ENCODE peak calls at places on chromosomes 13 and 19, in eight cellular contexts. One of them, this sample, is unnamed.

GRCh38 chr19:3606690-3607289 is at the start of gene TBXA2R:
- DNase-seq in stomach: peak; percentile 64
- DNase-seq in H1: no peak
- DNase-seq in K562: peak; percentile 91
- DNase-seq in SK-N-SH: peak; percentile 96
- DNase-seq in suprapubic skin: no peak
- DNase-seq in esophagus muscularis mucosa: no peak
- DNase-seq in GM12878: no peak
- DNase-seq in this sample: peak; percentile 75

GRCh38 chr13:105997436-105998232 is 537.8 kb downstream of the EFNB2 start:
- DNase-seq in stomach: no peak
- DNase-seq in H1: no peak
- DNase-seq in K562: no peak
- DNase-seq in SK-N-SH: no peak
- DNase-seq in suprapubic skin: no peak
- DNase-seq in esophagus muscularis mucosa: no peak
- DNase-seq in GM12878: no peak
- DNase-seq in this sample: no peak

GRCh38 chr13:42099962-42100675 is 51.7 kb downstream of the DGKH start:
- DNase-seq in stomach: no peak
- DNase-seq in H1: no peak
- DNase-seq in K562: no peak
- DNase-seq in SK-N-SH: no peak
- DNase-seq in suprapubic skin: no peak
- DNase-seq in esophagus muscularis mucosa: no peak
- DNase-seq in GM12878: no peak
- DNase-seq in this sample: no peak

GRCh38 chr13:23851106-23851505 is 38.1 kb downstream of the MIPEP start:
- DNase-seq in stomach: no peak
- DNase-seq in H1: no peak
- DNase-seq in K562: no peak
- DNase-seq in SK-N-SH: no peak
- DNase-seq in suprapubic skin: no peak
- DNase-seq in esophagus muscularis mucosa: no peak
- DNase-seq in GM12878: no peak
- DNase-seq in this sample: no peak

GRCh38 chr13:113116206-113116800 is 6.3 kb upstream of the F10 start:
- DNase-seq in stomach: peak; percentile 11
- DNase-seq in H1: no peak
- DNase-seq in K562: no peak
- DNase-seq in SK-N-SH: peak; percentile 14
- DNase-seq in suprapubic skin: no peak
- DNase-seq in esophagus muscularis mucosa: no peak
- DNase-seq in GM12878: no peak
- DNase-seq in this sample: no peak

GRCh38 chr13:50511877-50512332 is 331.6 kb downstream of the DLEU7 start:
- DNase-seq in stomach: no peak
- DNase-seq in H1: no peak
- DNase-seq in K562: peak; percentile 32
- DNase-seq in SK-N-SH: no peak
- DNase-seq in suprapubic skin: no peak
- DNase-seq in esophagus muscularis mucosa: no peak
- DNase-seq in GM12878: peak; percentile 12
- DNase-seq in this sample: peak; percentile 14

GRCh38 chr13:76680112-76680511 is 206.1 kb downstream of the KCTD12 start:
- DNase-seq in stomach: no peak
- DNase-seq in H1: no peak
- DNase-seq in K562: no peak
- DNase-seq in SK-N-SH: no peak
- DNase-seq in suprapubic skin: no peak
- DNase-seq in esophagus muscularis mucosa: no peak
- DNase-seq in GM12878: no peak
- DNase-seq in this sample: no peak

GRCh38 chr13:50244913-50245574 is 229.8 kb downstream of the KCNRG start:
- DNase-seq in stomach: peak; percentile 36
- DNase-seq in H1: no peak
- DNase-seq in K562: peak; percentile 51
- DNase-seq in SK-N-SH: no peak
- DNase-seq in suprapubic skin: no peak
- DNase-seq in esophagus muscularis mucosa: no peak
- DNase-seq in GM12878: peak; percentile 65
- DNase-seq in this sample: no peak

GRCh38 chr19:11421607-11422098 is 2.5 kb upstream of the RGL3 start:
- DNase-seq in stomach: peak; percentile 72
- DNase-seq in H1: peak; percentile 70
- DNase-seq in K562: peak; percentile 88
- DNase-seq in SK-N-SH: peak; percentile 77
- DNase-seq in suprapubic skin: no peak
- DNase-seq in esophagus muscularis mucosa: no peak
- DNase-seq in GM12878: no peak
- DNase-seq in this sample: peak; percentile 63

GRCh38 chr19:41548954-41549688 is 26.8 kb upstream of the CEACAM21 start:
- DNase-seq in stomach: peak; percentile 43
- DNase-seq in H1: no peak
- DNase-seq in K562: no peak
- DNase-seq in SK-N-SH: no peak
- DNase-seq in suprapubic skin: no peak
- DNase-seq in esophagus muscularis mucosa: no peak
- DNase-seq in GM12878: no peak
- DNase-seq in this sample: peak; percentile 71

GRCh38 chr13:97136418-97136817 is 85.7 kb upstream of the MBNL2 start:
- DNase-seq in stomach: no peak
- DNase-seq in H1: no peak
- DNase-seq in K562: no peak
- DNase-seq in SK-N-SH: no peak
- DNase-seq in suprapubic skin: no peak
- DNase-seq in esophagus muscularis mucosa: no peak
- DNase-seq in GM12878: no peak
- DNase-seq in this sample: no peak

GRCh38 chr19:1315470-1316166 is 29.9 kb downstream of the EFNA2 start:
- DNase-seq in stomach: peak; percentile 63
- DNase-seq in H1: no peak
- DNase-seq in K562: peak; percentile 87
- DNase-seq in SK-N-SH: peak; percentile 95
- DNase-seq in suprapubic skin: no peak
- DNase-seq in esophagus muscularis mucosa: no peak
- DNase-seq in GM12878: no peak
- DNase-seq in this sample: peak; percentile 64

GRCh38 chr19:8611890-8612806 is 1.6 kb upstream of the ADAMTS10 start:
- DNase-seq in stomach: no peak
- DNase-seq in H1: peak; percentile 41
- DNase-seq in K562: no peak
- DNase-seq in SK-N-SH: no peak
- DNase-seq in suprapubic skin: peak; percentile 84
- DNase-seq in esophagus muscularis mucosa: no peak
- DNase-seq in GM12878: no peak
- DNase-seq in this sample: peak; percentile 35

GRCh38 chr19:10230904-10231623 is at the start of gene S1PR2:
- DNase-seq in stomach: peak; percentile 73
- DNase-seq in H1: no peak
- DNase-seq in K562: peak; percentile 93
- DNase-seq in SK-N-SH: peak; percentile 97
- DNase-seq in suprapubic skin: peak; percentile 90
- DNase-seq in esophagus muscularis mucosa: no peak
- DNase-seq in GM12878: no peak
- DNase-seq in this sample: peak; percentile 82

GRCh38 chr19:46394398-46394797 is 19.0 kb downstream of the CCDC8 start:
- DNase-seq in stomach: no peak
- DNase-seq in H1: no peak
- DNase-seq in K562: no peak
- DNase-seq in SK-N-SH: no peak
- DNase-seq in suprapubic skin: no peak
- DNase-seq in esophagus muscularis mucosa: no peak
- DNase-seq in GM12878: no peak
- DNase-seq in this sample: no peak

DNA sequence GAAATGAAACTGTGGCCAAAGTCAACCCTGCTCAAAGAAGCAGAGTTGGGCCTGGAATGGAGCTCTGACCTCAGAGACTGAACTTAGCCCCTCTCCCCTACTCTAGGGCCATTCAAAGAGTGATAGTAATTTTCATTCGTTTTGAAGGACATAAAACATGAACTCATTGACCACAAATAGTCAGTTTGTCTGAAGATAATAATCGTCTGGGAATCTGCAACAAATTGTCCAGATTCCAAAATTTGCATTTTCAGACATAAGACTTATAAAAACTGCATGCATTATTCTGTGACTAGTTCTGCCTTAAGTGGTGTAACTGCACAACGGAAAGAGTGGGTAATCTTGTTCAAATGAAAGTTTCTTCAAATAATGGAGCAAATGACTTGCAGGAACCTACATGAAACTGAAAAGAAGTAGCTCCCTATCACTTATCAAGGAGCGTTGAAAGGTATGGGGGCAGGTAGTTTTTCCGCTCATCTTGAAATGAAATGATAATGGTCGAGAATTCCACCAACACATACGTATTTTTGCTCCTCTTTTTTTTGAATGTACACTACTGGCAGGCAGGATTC is 8.4 kb downstream of the CSNK1A1L start:
- DNase-seq in stomach: no peak
- DNase-seq in H1: no peak
- DNase-seq in K562: no peak
- DNase-seq in SK-N-SH: no peak
- DNase-seq in suprapubic skin: no peak
- DNase-seq in esophagus muscularis mucosa: no peak
- DNase-seq in GM12878: no peak
- DNase-seq in this sample: no peak
- TF ChIP-seq EP300 in stomach: no peak
- TF ChIP-seq EP300 in H1: no peak
- TF ChIP-seq EP300 in K562: no peak
- TF ChIP-seq EP300 in SK-N-SH: peak; percentile 65
- TF ChIP-seq EP300 in suprapubic skin: no peak
- TF ChIP-seq EP300 in esophagus muscularis mucosa: no peak
- TF ChIP-seq EP300 in GM12878: no peak
- TF ChIP-seq EP300 in this sample: no peak

DNA sequence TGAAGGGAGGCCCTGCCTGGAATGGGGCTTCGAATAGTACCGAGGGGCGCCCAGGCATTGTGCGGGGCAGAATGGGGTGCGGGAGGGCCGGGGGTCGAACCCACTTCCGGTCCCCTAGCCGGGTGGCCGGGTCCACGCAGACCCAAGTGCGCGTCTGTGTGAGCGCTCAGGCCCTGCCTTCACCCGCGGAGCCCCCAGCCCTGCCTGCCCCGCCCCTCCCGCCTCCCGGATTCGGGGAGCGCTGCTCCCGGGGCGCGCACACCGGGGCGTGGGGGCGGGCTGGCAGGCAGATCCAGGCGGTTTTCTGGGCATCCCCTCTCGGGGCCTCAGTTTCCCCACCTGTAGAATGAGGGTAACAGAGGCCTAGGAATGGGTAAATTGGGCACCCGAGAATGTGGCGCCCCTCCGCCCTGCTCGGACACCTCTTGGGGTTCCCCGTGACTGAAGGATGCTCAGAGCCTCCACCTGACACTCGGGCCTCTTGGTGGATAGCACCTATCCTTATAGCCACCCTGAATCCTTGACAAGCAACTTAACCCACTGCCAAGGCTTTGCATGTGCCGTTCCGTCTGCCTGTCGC is 682 bp downstream of the PIK3R2 start:
- DNase-seq in stomach: no peak
- DNase-seq in H1: no peak
- DNase-seq in K562: peak; percentile 40
- DNase-seq in SK-N-SH: peak; percentile 59
- DNase-seq in suprapubic skin: no peak
- DNase-seq in esophagus muscularis mucosa: peak; percentile 90
- DNase-seq in GM12878: no peak
- DNase-seq in this sample: peak; percentile 48
- H3K4me1 ChIP-seq in stomach: peaks cover 59% of the 10 kb centered on the region
- H3K4me1 ChIP-seq in H1: no peaks in the 10 kb centered on the region
- H3K4me1 ChIP-seq in K562: peaks cover 35% of the 10 kb centered on the region
- H3K4me1 ChIP-seq in SK-N-SH: peaks cover 46% of the 10 kb centered on the region
- H3K4me1 ChIP-seq in suprapubic skin: peaks cover 64% of the 10 kb centered on the region
- H3K4me1 ChIP-seq in esophagus muscularis mucosa: peaks cover 60% of the 10 kb centered on the region
- H3K4me1 ChIP-seq in GM12878: peaks cover 15% of the 10 kb centered on the region
- H3K4me1 ChIP-seq in this sample: peaks cover 51% of the 10 kb centered on the region

GRCh38 chr19:43642531-43642930 is 2.9 kb upstream of the CADM4 start:
- DNase-seq in stomach: no peak
- DNase-seq in H1: no peak
- DNase-seq in K562: no peak
- DNase-seq in SK-N-SH: no peak
- DNase-seq in suprapubic skin: no peak
- DNase-seq in esophagus muscularis mucosa: no peak
- DNase-seq in GM12878: no peak
- DNase-seq in this sample: no peak
- TF ChIP-seq POLR2AphosphoS5 in stomach: no peak
- TF ChIP-seq POLR2AphosphoS5 in H1: no peak
- TF ChIP-seq POLR2AphosphoS5 in K562: no peak
- TF ChIP-seq POLR2AphosphoS5 in SK-N-SH: no peak
- TF ChIP-seq POLR2AphosphoS5 in suprapubic skin: no peak
- TF ChIP-seq POLR2AphosphoS5 in esophagus muscularis mucosa: no peak
- TF ChIP-seq POLR2AphosphoS5 in GM12878: no peak
- TF ChIP-seq POLR2AphosphoS5 in this sample: no peak

GRCh38 chr19:39970674-39971379 is at the start of gene PSMC4:
- DNase-seq in stomach: peak; percentile 99
- DNase-seq in H1: peak; percentile 97
- DNase-seq in K562: peak; percentile 96
- DNase-seq in SK-N-SH: peak; percentile 96
- DNase-seq in suprapubic skin: peak; percentile 98
- DNase-seq in esophagus muscularis mucosa: peak; percentile 99
- DNase-seq in GM12878: peak; percentile 99
- DNase-seq in this sample: peak; percentile 99

GRCh38 chr19:39969681-39970423 is 1.1 kb upstream of the PSMC4 start:
- DNase-seq in stomach: peak; percentile 26
- DNase-seq in H1: no peak
- DNase-seq in K562: no peak
- DNase-seq in SK-N-SH: no peak
- DNase-seq in suprapubic skin: no peak
- DNase-seq in esophagus muscularis mucosa: no peak
- DNase-seq in GM12878: no peak
- DNase-seq in this sample: no peak

GRCh38 chr19:39968789-39969188 is 2.2 kb upstream of the PSMC4 start:
- DNase-seq in stomach: peak; percentile 22
- DNase-seq in H1: no peak
- DNase-seq in K562: no peak
- DNase-seq in SK-N-SH: no peak
- DNase-seq in suprapubic skin: no peak
- DNase-seq in esophagus muscularis mucosa: no peak
- DNase-seq in GM12878: no peak
- DNase-seq in this sample: no peak

GRCh38 chr19:39970424-39970673 is 616 bp upstream of the PSMC4 start:
- DNase-seq in stomach: no peak
- DNase-seq in H1: no peak
- DNase-seq in K562: peak; percentile 17
- DNase-seq in SK-N-SH: no peak
- DNase-seq in suprapubic skin: no peak
- DNase-seq in esophagus muscularis mucosa: no peak
- DNase-seq in GM12878: peak; percentile 24
- DNase-seq in this sample: no peak

DNA sequence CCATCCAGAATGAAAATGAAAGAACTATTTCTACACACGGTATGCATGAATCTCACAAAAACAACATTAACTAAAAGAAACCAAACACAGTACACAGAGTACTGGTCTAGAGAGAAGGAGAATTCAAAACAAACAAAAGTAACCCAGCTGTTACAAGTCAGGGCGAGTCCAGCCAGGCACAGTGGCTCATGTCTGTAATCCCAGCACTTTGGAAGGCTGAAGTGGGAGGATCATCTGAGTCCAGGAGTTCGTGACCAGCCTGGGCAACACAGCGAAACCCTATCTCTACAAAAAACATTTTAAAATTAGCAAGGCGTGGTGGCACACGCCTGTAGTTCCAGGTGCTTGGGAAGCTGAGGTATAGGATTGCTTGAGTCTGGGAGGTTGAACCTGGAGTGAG is 1.7 kb upstream of the PSMC4 start:
- DNase-seq in stomach: peak; percentile 40
- DNase-seq in H1: no peak
- DNase-seq in K562: no peak
- DNase-seq in SK-N-SH: no peak
- DNase-seq in suprapubic skin: no peak
- DNase-seq in esophagus muscularis mucosa: no peak
- DNase-seq in GM12878: no peak
- DNase-seq in this sample: no peak
- TF ChIP-seq EP300 in stomach: no peak
- TF ChIP-seq EP300 in H1: no peak
- TF ChIP-seq EP300 in K562: no peak
- TF ChIP-seq EP300 in SK-N-SH: no peak
- TF ChIP-seq EP300 in suprapubic skin: no peak
- TF ChIP-seq EP300 in esophagus muscularis mucosa: no peak
- TF ChIP-seq EP300 in GM12878: no peak
- TF ChIP-seq EP300 in this sample: no peak